ENCODE peak calls at places on chromosomes 11 and 22, in six cellular contexts. One of them, this sample, is unnamed.

GRCh38 chr22:29109853-29110252 is 37.0 kb downstream of the KREMEN1 start:
- DNase-seq in progenitor cell of endocrine pancreas: no peak
- DNase-seq in PC-3: no peak
- DNase-seq in M059J: peak; percentile 80
- DNase-seq in activated CD4-positive, alpha-beta T cell treated with anti-CD3 and anti-CD28 coated beads, Interleukin-2, amount 50 U/mL, for 1 hour: no peak
- DNase-seq in CD8-positive, alpha-beta memory T cell: no peak
- DNase-seq in this sample: no peak

GRCh38 chr11:2097998-2098690 is 41.0 kb downstream of the IGF2 start:
- DNase-seq in progenitor cell of endocrine pancreas: no peak
- DNase-seq in PC-3: no peak
- DNase-seq in M059J: no peak
- DNase-seq in activated CD4-positive, alpha-beta T cell treated with anti-CD3 and anti-CD28 coated beads, Interleukin-2, amount 50 U/mL, for 1 hour: no peak
- DNase-seq in CD8-positive, alpha-beta memory T cell: peak; percentile 8
- DNase-seq in this sample: no peak

GRCh38 chr11:126489791-126490190 is 134.3 kb downstream of the ST3GAL4 start:
- DNase-seq in progenitor cell of endocrine pancreas: no peak
- DNase-seq in PC-3: no peak
- DNase-seq in M059J: no peak
- DNase-seq in activated CD4-positive, alpha-beta T cell treated with anti-CD3 and anti-CD28 coated beads, Interleukin-2, amount 50 U/mL, for 1 hour: no peak
- DNase-seq in CD8-positive, alpha-beta memory T cell: no peak
- DNase-seq in this sample: no peak

GRCh38 chr11:73323464-73323863 is 15.4 kb downstream of the ARHGEF17 start:
- DNase-seq in progenitor cell of endocrine pancreas: no peak
- DNase-seq in PC-3: no peak
- DNase-seq in M059J: peak; percentile 75
- DNase-seq in activated CD4-positive, alpha-beta T cell treated with anti-CD3 and anti-CD28 coated beads, Interleukin-2, amount 50 U/mL, for 1 hour: no peak
- DNase-seq in CD8-positive, alpha-beta memory T cell: no peak
- DNase-seq in this sample: peak; percentile 70

GRCh38 chr11:111766834-111767142 is 599 bp upstream of the PPP2R1B start:
- DNase-seq in progenitor cell of endocrine pancreas: no peak
- DNase-seq in PC-3: no peak
- DNase-seq in M059J: no peak
- DNase-seq in activated CD4-positive, alpha-beta T cell treated with anti-CD3 and anti-CD28 coated beads, Interleukin-2, amount 50 U/mL, for 1 hour: no peak
- DNase-seq in CD8-positive, alpha-beta memory T cell: no peak
- DNase-seq in this sample: no peak

GRCh38 chr11:119614227-119615002 is 114.6 kb downstream of the NECTIN1 start:
- DNase-seq in progenitor cell of endocrine pancreas: no peak
- DNase-seq in PC-3: no peak
- DNase-seq in M059J: no peak
- DNase-seq in activated CD4-positive, alpha-beta T cell treated with anti-CD3 and anti-CD28 coated beads, Interleukin-2, amount 50 U/mL, for 1 hour: no peak
- DNase-seq in CD8-positive, alpha-beta memory T cell: no peak
- DNase-seq in this sample: peak; percentile 48

GRCh38 chr22:39128508-39128907 is 24.0 kb downstream of the CBX7 start:
- DNase-seq in progenitor cell of endocrine pancreas: no peak
- DNase-seq in PC-3: no peak
- DNase-seq in M059J: no peak
- DNase-seq in activated CD4-positive, alpha-beta T cell treated with anti-CD3 and anti-CD28 coated beads, Interleukin-2, amount 50 U/mL, for 1 hour: no peak
- DNase-seq in CD8-positive, alpha-beta memory T cell: no peak
- DNase-seq in this sample: no peak

GRCh38 chr11:4049006-4049405 is 45.6 kb upstream of the RRM1 start:
- DNase-seq in progenitor cell of endocrine pancreas: no peak
- DNase-seq in PC-3: no peak
- DNase-seq in M059J: no peak
- DNase-seq in activated CD4-positive, alpha-beta T cell treated with anti-CD3 and anti-CD28 coated beads, Interleukin-2, amount 50 U/mL, for 1 hour: no peak
- DNase-seq in CD8-positive, alpha-beta memory T cell: no peak
- DNase-seq in this sample: no peak

GRCh38 chr11:8719260-8720190 is 36.9 kb downstream of the RPL27A start:
- DNase-seq in progenitor cell of endocrine pancreas: no peak
- DNase-seq in PC-3: peak; percentile 96
- DNase-seq in M059J: peak; percentile 98
- DNase-seq in activated CD4-positive, alpha-beta T cell treated with anti-CD3 and anti-CD28 coated beads, Interleukin-2, amount 50 U/mL, for 1 hour: no peak
- DNase-seq in CD8-positive, alpha-beta memory T cell: no peak
- DNase-seq in this sample: no peak

GRCh38 chr11:122140535-122140934 is 24.5 kb upstream of the BLID start:
- DNase-seq in progenitor cell of endocrine pancreas: no peak
- DNase-seq in PC-3: peak; percentile 93
- DNase-seq in M059J: peak; percentile 75
- DNase-seq in activated CD4-positive, alpha-beta T cell treated with anti-CD3 and anti-CD28 coated beads, Interleukin-2, amount 50 U/mL, for 1 hour: no peak
- DNase-seq in CD8-positive, alpha-beta memory T cell: no peak
- DNase-seq in this sample: no peak

GRCh38 chr11:132561937-132562336 is 970.4 kb downstream of the OPCML start:
- DNase-seq in progenitor cell of endocrine pancreas: no peak
- DNase-seq in PC-3: no peak
- DNase-seq in M059J: no peak
- DNase-seq in activated CD4-positive, alpha-beta T cell treated with anti-CD3 and anti-CD28 coated beads, Interleukin-2, amount 50 U/mL, for 1 hour: no peak
- DNase-seq in CD8-positive, alpha-beta memory T cell: no peak
- DNase-seq in this sample: no peak

GRCh38 chr22:48481748-48482147 is 1345.9 kb downstream of the BRD1 start:
- DNase-seq in progenitor cell of endocrine pancreas: no peak
- DNase-seq in PC-3: no peak
- DNase-seq in M059J: no peak
- DNase-seq in activated CD4-positive, alpha-beta T cell treated with anti-CD3 and anti-CD28 coated beads, Interleukin-2, amount 50 U/mL, for 1 hour: no peak
- DNase-seq in CD8-positive, alpha-beta memory T cell: no peak
- DNase-seq in this sample: no peak